ENCODE peak calls at places on chromosomes 3 and 15, in five cellular contexts. Q is colonic mucosa, P is endothelial cell of umbilical vein, Y is breast epithelium, W is B cell. A is an unnamed sample.

GRCh38 chr3:188468672-188469071 is 314.7 kb downstream of the LPP start:
- DNase-seq in P (no peak), Y (no peak), Q (no peak), W (no peak), A (no peak)

GRCh38 chr3:133870822-133871221 is 24.9 kb downstream of the RAB6B start:
- DNase-seq in P (no peak), W (no peak), Q (no peak), Y (no peak), A (no peak)

GRCh38 chr15:51263726-51264125 is 74.7 kb downstream of the CYP19A1 start:
- DNase-seq in P (no peak), Q (no peak), Y (no peak), W (no peak), A (no peak)

GRCh38 chr3:8324727-8325126 is 176.9 kb upstream of the LMCD1 start:
- DNase-seq in Q (no peak), P (peak), W (peak), Y (no peak), A (no peak)

GRCh38 chr3:155032918-155033317 is 47.2 kb upstream of the MME start:
- DNase-seq in W (no peak), P (peak), Q (no peak), Y (no peak), A (no peak)

GRCh38 chr3:157459706-157460105 is 23.1 kb downstream of the PTX3 start:
- DNase-seq in Y (no peak), P (no peak), Q (no peak), W (no peak), A (no peak)

GRCh38 chr3:160129459-160130061 is 95.7 kb upstream of the C3orf80 start:
- DNase-seq in P (peak), Q (no peak), W (no peak), Y (no peak), A (no peak)

GRCh38 chr3:184693011-184693975 is 18.6 kb downstream of the MAGEF1 start:
- DNase-seq in P (peak), Y (no peak), W (peak), Q (no peak), A (no peak)

GRCh38 chr15:63465104-63465503 is 39.3 kb upstream of the USP3 start:
- DNase-seq in P (no peak), Q (no peak), Y (no peak), W (no peak), A (no peak)

GRCh38 chr3:195071011-195071728 is 199.8 kb downstream of the XXYLT1 start:
- DNase-seq in Q (no peak), W (peak), Y (no peak), P (no peak), A (no peak)

GRCh38 chr15:39345176-39345575 is 235.7 kb upstream of the THBS1 start:
- DNase-seq in Y (no peak), Q (no peak), P (no peak), W (no peak), A (no peak)

GRCh38 chr3:112793311-112794081 is 53.2 kb downstream of the CD200R1L start:
- DNase-seq in Q (no peak), P (no peak), W (no peak), Y (no peak), A (no peak)

GRCh38 chr15:74873756-74874424 is 725 bp upstream of the SCAMP2 start:
- DNase-seq in Y (peak), Q (peak), P (peak), W (no peak), A (no peak)

GRCh38 chr3:192879346-192880031 is 38.2 kb downstream of the MB21D2 start:
- DNase-seq in P (peak), Q (no peak), W (no peak), Y (peak), A (no peak)

GRCh38 chr3:128274837-128275236 is 121.6 kb downstream of the EEFSEC start:
- DNase-seq in Y (no peak), W (no peak), Q (no peak), P (peak), A (peak)
- TF ChIP-seq CTCF in Y (no peak), W (no peak), Q (no peak), P (no peak), A (no peak)

GRCh38 chr3:120039642-120040610 is 54.3 kb downstream of the GSK3B start:
- DNase-seq in P (no peak), W (no peak), Q (no peak), Y (no peak), A (no peak)
- TF ChIP-seq CTCF in P (no peak), W (no peak), Q (no peak), Y (no peak), A (peak)

DNA sequence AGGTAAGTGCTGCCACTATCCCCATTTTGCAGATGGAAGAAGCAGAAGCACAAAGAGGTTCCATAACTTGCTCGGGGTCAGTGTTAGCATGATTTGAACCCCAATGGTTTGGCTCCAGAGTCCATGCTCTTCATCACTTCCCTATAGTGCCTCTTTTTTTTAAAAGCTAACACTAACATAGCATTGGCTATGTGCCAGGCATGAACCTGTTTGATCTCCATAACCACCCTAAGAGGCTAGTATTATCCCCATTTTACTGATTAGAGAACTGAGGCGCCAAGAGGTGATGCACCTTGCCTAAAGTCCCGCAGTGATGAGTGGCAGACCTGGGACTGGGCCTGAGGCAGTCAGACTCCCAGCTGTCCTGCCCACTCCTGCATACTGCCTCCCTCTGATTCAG is 7.3 kb downstream of the LINGO1 start:
- DNase-seq in W (no peak), Q (no peak), P (no peak), Y (no peak), A (no peak)
- TF ChIP-seq CTCF in W (no peak), Q (no peak), P (no peak), Y (no peak), A (no peak)

GRCh38 chr3:97932387-97932801 is 39.8 kb downstream of the RIOX2 start:
- DNase-seq in Y (no peak), Q (no peak), W (no peak), P (no peak), A (no peak)
- TF ChIP-seq CTCF in Y (no peak), Q (no peak), W (no peak), P (no peak), A (no peak)

DNA sequence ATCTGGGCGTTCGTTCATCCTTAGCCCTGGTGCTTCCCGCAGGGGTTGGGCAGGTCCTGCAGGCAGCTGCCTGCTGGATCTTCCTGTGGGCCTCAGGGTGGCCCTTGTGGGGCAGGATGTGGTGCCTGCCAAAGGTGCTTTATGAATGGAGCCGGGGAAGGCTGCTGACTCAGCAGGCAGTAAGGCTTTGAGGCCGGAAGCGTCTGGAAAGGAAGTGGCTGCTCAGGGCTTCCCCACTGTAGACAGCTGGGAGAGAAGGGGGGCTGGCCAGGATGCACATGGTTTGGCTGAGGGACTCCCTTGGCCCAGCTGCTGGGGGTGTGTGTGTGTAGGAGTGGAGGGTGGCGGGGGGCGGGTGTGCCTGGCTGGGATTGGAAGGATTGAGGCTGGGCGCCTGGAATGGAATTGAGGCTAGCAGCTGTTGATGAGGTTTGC is 12.9 kb downstream of the CD276 start:
- DNase-seq in Q (peak), P (peak), W (peak), Y (peak), A (no peak)
- TF ChIP-seq CTCF in Q (no peak), P (no peak), W (no peak), Y (no peak), A (no peak)

DNA sequence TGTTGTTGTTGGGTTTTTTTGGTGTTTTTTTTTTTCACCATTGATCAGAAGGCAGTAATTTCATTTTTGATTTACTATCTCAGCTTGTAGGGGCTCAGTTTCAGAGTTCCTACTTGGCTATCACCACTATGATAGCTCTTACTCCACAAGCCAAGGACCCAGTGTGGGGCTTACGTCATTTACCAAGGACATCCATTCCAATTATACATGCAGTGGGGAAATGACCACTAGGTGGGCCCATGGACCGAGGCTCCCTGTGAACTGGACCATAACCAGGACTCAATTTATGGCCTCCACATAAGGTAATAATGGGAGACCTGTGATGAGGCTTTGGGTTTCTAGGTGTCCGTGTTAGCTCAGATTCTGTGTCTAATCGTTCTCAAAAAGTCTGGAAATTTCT is 67.5 kb upstream of the CACNA1D start:
- DNase-seq in Q (no peak), Y (no peak), W (no peak), P (no peak), A (no peak)
- TF ChIP-seq CTCF in Q (no peak), Y (no peak), W (no peak), P (no peak), A (no peak)

DNA sequence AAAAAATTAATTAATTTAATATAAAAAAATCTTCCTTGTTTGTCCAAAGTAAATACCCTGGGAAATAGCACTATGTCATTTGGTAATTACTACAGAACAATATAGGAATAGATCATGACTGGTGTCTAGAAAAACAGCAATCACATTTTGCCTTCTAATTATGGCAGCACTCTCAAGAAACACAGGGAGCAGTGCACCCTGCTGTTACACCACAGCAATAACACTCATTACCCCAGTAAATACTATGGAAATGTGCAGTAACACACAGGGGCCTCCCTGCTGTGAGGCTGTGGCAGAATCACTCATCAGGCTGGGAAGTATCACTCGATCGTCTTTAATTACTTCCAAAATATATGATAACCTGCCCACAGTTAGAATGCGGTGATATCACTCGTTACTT is 646.0 kb downstream of the TUSC7 start:
- DNase-seq in W (no peak), P (peak), Q (peak), Y (no peak), A (no peak)
- TF ChIP-seq CTCF in W (no peak), P (peak), Q (peak), Y (no peak), A (peak)

GRCh38 chr15:48520376-48521155 is 124.9 kb downstream of the FBN1 start:
- DNase-seq in Q (no peak), P (peak), W (no peak), Y (no peak), A (no peak)
- TF ChIP-seq CTCF in Q (no peak), P (no peak), W (no peak), Y (no peak), A (no peak)

DNA sequence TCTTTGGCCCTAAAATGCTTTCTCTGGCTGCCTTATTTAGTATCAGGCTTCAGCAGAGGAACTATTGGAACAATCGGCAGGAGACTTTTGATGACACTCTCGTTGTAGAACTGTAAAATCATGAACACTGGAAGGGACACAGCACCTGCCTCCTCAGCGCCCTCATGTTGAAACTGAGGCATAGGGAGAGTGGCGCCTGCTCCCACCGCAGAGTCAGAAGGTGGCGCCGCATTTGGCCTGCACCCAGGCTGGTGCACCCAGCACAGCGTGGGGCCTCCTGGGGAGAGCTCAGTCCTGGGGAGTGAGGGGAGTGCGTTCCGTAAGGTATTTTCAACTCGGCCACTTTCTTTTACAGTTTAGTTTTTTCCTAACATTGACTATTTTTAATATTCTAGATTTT is 78.2 kb upstream of the BLM start:
- DNase-seq in Q (no peak), W (no peak), Y (no peak), P (no peak), A (no peak)
- TF ChIP-seq CTCF in Q (no peak), W (no peak), Y (no peak), P (no peak), A (no peak)

A was measured in type B pancreatic cell.